ENCODE peak calls at places on chromosomes 1 and 21, in ten cellular contexts. D, H, Z, A, X, I, P, G, K and O are unnamed samples. For H3K4me1, the result is how much of the 10 kb centered on the place peaks cover.

GRCh38 chr1:188170446-188170845 is 1341.7 kb downstream of the PLA2G4A start:
- DNase-seq in K (no peak), Z (no peak), A (no peak), H (no peak), G (no peak), P (no peak), I (no peak), X (no peak), D (no peak), O (no peak)

GRCh38 chr21:33849839-33850238 is 65.8 kb downstream of the ATP5PO start:
- DNase-seq in P (no peak), G (no peak), Z (no peak), I (no peak), X (no peak), A (no peak), K (no peak), H (no peak), D (no peak), O (no peak)

GRCh38 chr1:47684518-47684917 is 246.7 kb downstream of the FOXD2 start:
- DNase-seq in H (no peak), I (no peak), G (no peak), D (no peak), K (no peak), A (no peak), P (no peak), Z (no peak), X (no peak), O (no peak)

GRCh38 chr21:41802684-41803083 is 35.8 kb upstream of the RIPK4 start:
- DNase-seq in K (peak), X (peak), Z (no peak), P (peak), I (peak), A (no peak), D (peak), G (no peak), H (no peak), O (no peak)

GRCh38 chr1:159211331-159212136 is 6.9 kb downstream of the ACKR1 start:
- DNase-seq in A (no peak), P (peak), X (no peak), I (peak), G (peak), Z (peak), D (no peak), H (peak), K (peak), O (no peak)

GRCh38 chr1:55352080-55352800 is 137.1 kb upstream of the USP24 start:
- DNase-seq in K (no peak), A (no peak), H (no peak), D (no peak), G (no peak), X (peak), Z (no peak), I (peak), P (no peak), O (no peak)

GRCh38 chr1:191831572-191831971 is 326.7 kb upstream of the RGS18 start:
- DNase-seq in K (peak), D (no peak), Z (peak), A (no peak), G (no peak), P (no peak), I (no peak), H (peak), X (no peak), O (peak)

GRCh38 chr1:180181996-180182675 is 27.5 kb downstream of the QSOX1 start:
- DNase-seq in G (no peak), D (no peak), K (no peak), I (no peak), A (no peak), Z (no peak), X (no peak), H (no peak), P (no peak), O (no peak)

GRCh38 chr1:47627016-47627415 is 189.2 kb downstream of the FOXD2 start:
- DNase-seq in H (peak), Z (no peak), I (no peak), K (no peak), G (peak), P (no peak), A (no peak), D (no peak), X (no peak), O (no peak)

GRCh38 chr1:211327341-211327921 is 798 bp downstream of the TRAF5 start:
- DNase-seq in X (no peak), P (no peak), D (peak), G (no peak), I (no peak), H (peak), A (no peak), Z (no peak), K (no peak), O (peak)

GRCh38 chr21:36804867-36805611 is 106.1 kb downstream of the SIM2 start:
- DNase-seq in P (no peak), D (no peak), Z (no peak), H (no peak), X (no peak), I (no peak), A (no peak), G (no peak), K (no peak), O (no peak)

GRCh38 chr1:230215049-230215448 is 148.0 kb downstream of the GALNT2 start:
- DNase-seq in A (no peak), P (no peak), I (peak), X (peak), Z (peak), D (no peak), K (peak), G (peak), H (peak), O (peak)

GRCh38 chr1:230816018-230816417 is 52.3 kb downstream of the C1orf198 start:
- DNase-seq in K (no peak), I (no peak), Z (no peak), P (no peak), X (no peak), G (no peak), D (no peak), A (no peak), H (no peak), O (no peak)

GRCh38 chr21:38181101-38181500 is 75.7 kb upstream of the KCNJ15 start:
- DNase-seq in Z (no peak), I (no peak), P (no peak), H (no peak), K (no peak), X (no peak), G (no peak), D (no peak), A (no peak), O (peak)

GRCh38 chr1:24964811-24965570 is 34.9 kb upstream of the RUNX3 start:
- DNase-seq in P (peak), G (peak), D (no peak), A (peak), Z (no peak), H (no peak), K (no peak), X (no peak), I (peak), O (no peak)

GRCh38 chr1:176379626-176380339 is 83.2 kb upstream of the PAPPA2 start:
- DNase-seq in H (no peak), I (no peak), K (no peak), X (no peak), A (no peak), Z (no peak), P (no peak), G (no peak), D (no peak), O (no peak)

GRCh38 chr1:206582537-206583460 is 29.5 kb downstream of the EIF2D start:
- DNase-seq in P (no peak), A (no peak), D (no peak), H (no peak), G (no peak), K (no peak), X (no peak), Z (no peak), I (no peak), O (no peak)

GRCh38 chr1:225881081-225882007 is 836 bp downstream of the TMEM63A start:
- DNase-seq in A (no peak), K (no peak), Z (no peak), G (peak), X (peak), H (peak), I (peak), D (peak), P (peak), O (peak)

GRCh38 chr1:96519851-96520281 is 201.7 kb upstream of the PTBP2 start:
- DNase-seq in K (peak), A (no peak), I (no peak), D (no peak), P (no peak), Z (no peak), G (no peak), X (no peak), H (peak), O (no peak)

GRCh38 chr21:17903029-17903806 is 84.1 kb upstream of the C21orf91 start:
- DNase-seq in A (no peak), K (peak), D (no peak), P (no peak), H (peak), I (no peak), G (no peak), X (no peak), Z (no peak), O (peak)

GRCh38 chr1:58500036-58500435 is 46.5 kb downstream of the OMA1 start:
- DNase-seq in I (no peak), H (no peak), X (no peak), A (no peak), D (no peak), Z (no peak), P (no peak), K (no peak), G (no peak), O (no peak)

GRCh38 chr1:4836574-4836973 is 182.2 kb downstream of the AJAP1 start:
- DNase-seq in I (no peak), G (no peak), D (no peak), A (no peak), K (no peak), X (no peak), Z (no peak), H (no peak), P (no peak), O (no peak)

GRCh38 chr1:6077919-6078318 is 32.2 kb downstream of the KCNAB2 start:
- DNase-seq in A (no peak), I (no peak), Z (no peak), D (no peak), H (no peak), X (no peak), G (no peak), K (no peak), P (no peak), O (no peak)

GRCh38 chr1:236489710-236490377 is 33.9 kb upstream of the LGALS8 start:
- DNase-seq in P (peak), A (no peak), G (peak), D (peak), K (peak), H (peak), Z (peak), X (peak), I (no peak), O (no peak)

GRCh38 chr1:178345238-178345637 is 151.5 kb downstream of the CLEC20A start:
- DNase-seq in Z (no peak), A (no peak), P (no peak), K (no peak), I (no peak), G (no peak), H (no peak), D (no peak), X (no peak), O (no peak)

GRCh38 chr1:178341218-178341956 is 155.4 kb downstream of the CLEC20A start:
- DNase-seq in D (peak), I (peak), X (peak), A (no peak), K (peak), H (peak), P (no peak), Z (peak), G (peak), O (peak)

GRCh38 chr1:178345821-178346220 is 150.9 kb downstream of the CLEC20A start:
- DNase-seq in Z (no peak), A (no peak), I (no peak), H (no peak), G (no peak), K (no peak), D (no peak), X (no peak), P (no peak), O (no peak)

GRCh38 chr1:178339834-178340233 is 156.9 kb downstream of the CLEC20A start:
- DNase-seq in Z (no peak), P (no peak), I (no peak), D (no peak), H (no peak), G (no peak), A (no peak), X (no peak), K (no peak), O (no peak)

GRCh38 chr1:178344513-178345077 is 152.2 kb downstream of the CLEC20A start:
- DNase-seq in G (no peak), X (peak), K (peak), A (no peak), D (peak), H (peak), P (no peak), I (no peak), Z (peak), O (peak)
- TF ChIP-seq CTCF in G (peak), X (peak), K (peak), A (peak), D (peak), H (peak), P (peak), I (peak), Z (peak), O (peak)

GRCh38 chr1:20483098-20483832 is 2.7 kb downstream of the CAMK2N1 start:
- DNase-seq in X (no peak), P (no peak), A (no peak), I (no peak), D (peak), Z (no peak), H (no peak), G (no peak), K (no peak), O (no peak)

GRCh38 chr1:20479840-20480239 is 6.2 kb downstream of the CAMK2N1 start:
- DNase-seq in Z (no peak), A (no peak), I (no peak), G (no peak), K (no peak), H (no peak), X (no peak), D (no peak), P (no peak), O (no peak)

GRCh38 chr1:20480261-20481157 is 5.5 kb downstream of the CAMK2N1 start:
- DNase-seq in A (no peak), G (no peak), D (peak), Z (peak), I (no peak), P (peak), X (no peak), H (no peak), K (no peak), O (no peak)

GRCh38 chr1:20481643-20482498 is 4.1 kb downstream of the CAMK2N1 start:
- DNase-seq in D (peak), G (no peak), A (no peak), P (no peak), K (no peak), I (no peak), H (no peak), Z (no peak), X (no peak), O (no peak)

DNA sequence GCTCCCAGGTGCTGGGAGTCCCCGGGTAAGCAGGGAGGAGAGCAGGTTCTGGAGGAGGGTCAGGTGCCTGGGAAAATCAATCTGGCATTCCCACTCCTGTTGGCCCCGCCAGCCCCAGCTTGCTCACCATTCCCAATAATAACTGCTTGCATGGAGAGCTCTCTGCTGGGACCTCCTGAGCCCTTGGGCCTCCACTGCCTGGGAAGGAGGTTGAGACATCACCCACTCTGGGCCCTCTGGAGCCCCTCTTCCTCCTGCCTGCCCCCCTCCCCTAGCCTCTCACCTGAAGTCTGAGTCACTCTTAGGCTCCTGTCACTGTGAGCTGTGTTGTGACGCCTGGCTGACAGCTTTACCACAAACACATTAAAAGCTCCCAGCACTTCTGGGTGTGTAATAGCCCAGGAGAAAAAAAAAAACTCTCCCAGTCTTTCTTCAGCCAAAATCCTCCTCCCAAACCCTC is 4.8 kb downstream of the CAMK2N1 start:
- DNase-seq in D (peak), X (no peak), A (no peak), I (no peak), Z (no peak), P (peak), H (no peak), K (no peak), G (no peak), O (no peak)
- H3K4me1 ChIP-seq in D (under half), X (under half), A (under half), I (under half), Z (half or more), P (half or more), H (under half), K (under half), G (under half), O (under half)

DNA sequence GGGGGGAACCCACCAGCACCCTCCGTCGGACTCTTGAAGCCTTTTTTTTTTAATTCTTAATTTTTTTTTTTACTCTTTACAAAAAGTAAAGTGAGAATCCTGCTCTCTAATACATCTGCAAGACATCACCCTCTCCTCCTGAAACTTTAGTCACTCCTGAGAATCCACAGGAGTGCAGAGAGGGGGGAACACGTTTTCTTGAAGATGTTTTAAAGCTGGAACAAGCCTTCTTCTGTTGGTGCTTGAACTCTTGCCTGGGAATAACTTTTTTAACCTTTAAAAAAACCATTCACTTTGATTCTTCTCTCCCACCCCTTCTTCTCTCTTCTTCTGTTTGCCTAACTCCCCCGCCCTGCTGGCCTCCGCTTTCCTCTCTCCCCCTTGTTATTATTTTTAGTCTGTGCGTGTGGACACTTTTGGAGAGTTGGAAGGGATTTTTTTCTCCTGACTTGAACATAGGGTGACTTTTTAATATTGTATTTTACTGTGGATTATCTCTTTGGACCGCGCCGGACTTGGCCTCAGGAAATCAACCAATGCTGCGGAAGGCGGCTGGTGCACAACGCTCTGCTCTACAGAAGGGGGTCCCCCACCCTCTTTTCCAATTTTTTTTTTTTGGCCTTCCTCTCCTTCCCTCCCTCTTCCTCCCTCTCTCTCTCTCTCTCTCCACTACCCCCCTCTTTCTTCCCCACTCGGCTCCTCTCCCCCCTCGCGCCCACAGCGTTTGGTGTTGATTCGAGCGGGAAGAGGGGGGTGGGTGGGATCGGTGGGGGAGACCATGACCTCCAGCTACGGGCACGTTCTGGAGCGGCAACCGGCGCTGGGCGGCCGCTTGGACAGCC is at the start of gene PRRX1:
- DNase-seq in I (peak), P (no peak), Z (no peak), A (no peak), D (no peak), K (no peak), G (no peak), X (peak), H (no peak), O (no peak)
- H3K27ac ChIP-seq in I (peak), P (no peak), Z (peak), A (peak), D (no peak), K (no peak), G (peak), X (peak), H (no peak), O (no peak)

DNA sequence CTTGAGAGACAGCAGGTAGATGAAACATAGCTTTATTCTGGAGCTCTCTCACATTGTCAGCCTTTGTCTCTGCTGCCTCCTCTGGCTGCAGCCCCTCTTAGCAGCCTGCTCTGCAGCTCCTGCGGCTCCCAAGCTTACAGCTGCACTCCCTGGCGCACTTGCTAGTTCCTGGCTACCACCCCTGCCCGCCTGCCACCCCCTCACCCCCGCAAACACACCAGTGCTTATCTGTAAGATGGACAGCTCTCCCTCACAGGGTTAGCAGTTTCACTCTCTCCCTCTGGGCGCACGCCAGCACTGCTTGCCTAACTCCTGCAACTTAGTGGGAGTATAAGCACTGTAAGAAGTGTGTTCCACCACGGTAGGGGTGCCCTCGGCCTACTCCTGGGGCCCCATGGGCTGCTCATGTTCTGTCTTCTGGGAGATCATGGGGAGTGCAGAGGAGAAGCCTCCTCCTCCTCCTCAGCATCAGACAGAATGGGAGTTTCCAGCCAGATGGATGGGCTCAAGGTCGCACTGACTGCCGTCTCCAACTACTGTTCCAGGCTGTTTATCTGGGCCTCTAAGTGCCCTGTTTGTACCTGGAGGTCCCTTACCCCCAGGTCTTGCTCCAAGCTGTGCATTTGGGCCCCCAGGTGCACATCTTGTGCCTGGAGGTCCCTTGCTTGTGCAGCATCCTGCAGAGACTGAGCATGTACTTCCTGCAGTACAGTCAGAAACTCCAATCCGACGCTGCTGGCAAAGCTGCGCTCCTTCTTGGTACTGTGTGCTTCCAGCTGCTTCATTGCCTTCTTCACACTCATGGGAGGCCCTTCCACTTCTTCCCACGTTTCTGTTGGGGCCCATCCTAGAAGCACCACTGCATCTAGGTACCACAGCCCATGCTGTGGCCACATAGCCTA is 1388.1 kb downstream of the AMY1C start:
- DNase-seq in A (no peak), D (no peak), I (no peak), P (no peak), H (peak), G (no peak), Z (peak), X (no peak), K (peak), O (no peak)
- TF ChIP-seq CTCF in A (no peak), D (no peak), I (no peak), P (no peak), H (peak), G (no peak), Z (no peak), X (peak), K (peak), O (no peak)